ENCODE peak calls at places on chromosome 22, in seven cellular contexts. L, E, Q, X, S, W and H are unnamed samples.
A peak's percentile ranks its signal among the peaks of the same experiment; 100 is the strongest.

GRCh38 chr22:33812578-33812977 is 107.7 kb downstream of the LARGE1 start:
- DNase-seq in E (no peak), S (no peak), W (no peak), X (no peak), Q (no peak), L (no peak), H (no peak)

GRCh38 chr22:25797891-25798290 is 55.9 kb downstream of the MYO18B start:
- DNase-seq in E (no peak), X (peak; percentile 91), W (no peak), Q (no peak), S (peak; percentile 62), L (no peak), H (no peak)

GRCh38 chr22:47776329-47776728 is 1013.9 kb downstream of the TBC1D22A start:
- DNase-seq in W (no peak), S (no peak), X (no peak), E (no peak), Q (no peak), L (no peak), H (no peak)

GRCh38 chr22:17845790-17846189 is 71.5 kb upstream of the BID start:
- DNase-seq in E (no peak), S (no peak), X (no peak), W (no peak), L (no peak), Q (no peak), H (no peak)

GRCh38 chr22:23282089-23282501 is 101.8 kb downstream of the BCR start:
- DNase-seq in E (no peak), X (no peak), L (peak; percentile 16), W (no peak), Q (no peak), S (no peak), H (no peak)

GRCh38 chr22:50695421-50696250 is 23.0 kb downstream of the SHANK3 start:
- DNase-seq in X (no peak), Q (no peak), E (no peak), S (peak; percentile 78), L (no peak), W (no peak), H (no peak)

GRCh38 chr22:42990131-42990838 is 24.7 kb downstream of the PACSIN2 start:
- DNase-seq in Q (no peak), X (no peak), W (no peak), L (peak; percentile 92), E (no peak), S (no peak), H (no peak)

GRCh38 chr22:45212306-45212709 is 28.4 kb downstream of the KIAA0930 start:
- DNase-seq in L (peak; percentile 91), X (peak; percentile 19), W (no peak), S (no peak), E (no peak), Q (no peak), H (no peak)

GRCh38 chr22:31577711-31578110 is 81.4 kb downstream of the SFI1 start:
- DNase-seq in X (no peak), E (no peak), W (no peak), L (no peak), S (no peak), Q (no peak), H (no peak)

GRCh38 chr22:38051900-38052862 is 5.0 kb upstream of the PICK1 start:
- DNase-seq in X (peak; percentile 83), W (peak; percentile 71), E (peak; percentile 85), Q (peak; percentile 56), L (peak; percentile 40), S (peak; percentile 84), H (peak; percentile 88)

GRCh38 chr22:44571566-44572413 is 73.8 kb upstream of the RTL6 start:
- DNase-seq in Q (no peak), E (peak; percentile 13), L (no peak), S (no peak), X (no peak), W (no peak), H (no peak)

GRCh38 chr22:44443641-44444235 is 54.3 kb downstream of the RTL6 start:
- DNase-seq in L (no peak), Q (no peak), E (peak; percentile 12), S (no peak), W (no peak), X (no peak), H (no peak)

GRCh38 chr22:35411112-35411511 is 11.2 kb downstream of the MCM5 start:
- DNase-seq in X (no peak), W (no peak), Q (no peak), L (no peak), E (no peak), S (no peak), H (no peak)

GRCh38 chr22:45284705-45285305 is at the start of gene UPK3A:
- DNase-seq in L (no peak), E (peak; percentile 75), X (no peak), S (no peak), Q (peak; percentile 37), W (peak; percentile 38), H (peak; percentile 72)

GRCh38 chr22:31876156-31877035 is 67.9 kb upstream of the YWHAH start:
- DNase-seq in L (no peak), S (no peak), Q (no peak), W (no peak), E (no peak), X (no peak), H (no peak)

GRCh38 chr22:27879923-27880322 is 39.1 kb downstream of the PITPNB start:
- DNase-seq in S (peak; percentile 14), X (no peak), E (no peak), Q (no peak), W (no peak), L (no peak), H (peak; percentile 36)